ENCODE peak calls at places on chromosomes 13 and 19, in four cellular contexts. G, N, U and V are unnamed samples.

GRCh38 chr19:41691268-41691970 is 3.3 kb upstream of the CEACAM7 start:
- DNase-seq in G (peak), N (no peak), U (no peak), V (peak)

GRCh38 chr19:28239270-28239669 is 973.7 kb downstream of the UQCRFS1 start:
- DNase-seq in G (peak), N (no peak), U (no peak), V (peak)

GRCh38 chr13:39025433-39025839 is 12.5 kb downstream of the PROSER1 start:
- DNase-seq in G (no peak), N (no peak), U (no peak), V (no peak)

GRCh38 chr19:10290876-10291553 is 1.3 kb downstream of the ICAM5 start:
- DNase-seq in G (peak), N (peak), U (no peak), V (peak)

GRCh38 chr13:93889430-93889829 is 590.1 kb downstream of the DCT start:
- DNase-seq in G (no peak), N (no peak), U (no peak), V (no peak)

GRCh38 chr19:18696023-18696422 is 12.5 kb downstream of the CRTC1 start:
- DNase-seq in G (peak), N (no peak), U (no peak), V (no peak)

GRCh38 chr19:18479964-18480723 is 41.7 kb downstream of the ELL start:
- DNase-seq in G (peak), N (no peak), U (no peak), V (no peak)

GRCh38 chr13:36362251-36362650 is 16.1 kb upstream of the SPART start:
- DNase-seq in G (no peak), N (no peak), U (no peak), V (no peak)

GRCh38 chr13:44336934-44337333 is 36.7 kb upstream of the SERP2 start:
- DNase-seq in G (no peak), N (no peak), U (no peak), V (no peak)

GRCh38 chr13:75153834-75154233 is 328.1 kb downstream of the TBC1D4 start:
- DNase-seq in G (no peak), N (no peak), U (no peak), V (no peak)

GRCh38 chr19:41308450-41309224 is 1.3 kb upstream of the CCDC97 start:
- DNase-seq in G (peak), N (peak), U (peak), V (peak)

GRCh38 chr19:28655054-28655453 is 557.9 kb downstream of the UQCRFS1 start:
- DNase-seq in G (no peak), N (no peak), U (no peak), V (no peak)

GRCh38 chr13:70623260-70623659 is 515.0 kb upstream of the KLHL1 start:
- DNase-seq in G (peak), N (no peak), U (no peak), V (no peak)

GRCh38 chr13:48567521-48568331 is 34.8 kb upstream of the RCBTB2 start:
- DNase-seq in G (no peak), N (peak), U (no peak), V (no peak)
- TF ChIP-seq CBFB in G (no peak), N (no peak), U (no peak), V (no peak)

GRCh38 chr13:30529085-30529815 is 63.5 kb upstream of the HMGB1 start:
- DNase-seq in G (no peak), N (no peak), U (peak), V (no peak)

DNA sequence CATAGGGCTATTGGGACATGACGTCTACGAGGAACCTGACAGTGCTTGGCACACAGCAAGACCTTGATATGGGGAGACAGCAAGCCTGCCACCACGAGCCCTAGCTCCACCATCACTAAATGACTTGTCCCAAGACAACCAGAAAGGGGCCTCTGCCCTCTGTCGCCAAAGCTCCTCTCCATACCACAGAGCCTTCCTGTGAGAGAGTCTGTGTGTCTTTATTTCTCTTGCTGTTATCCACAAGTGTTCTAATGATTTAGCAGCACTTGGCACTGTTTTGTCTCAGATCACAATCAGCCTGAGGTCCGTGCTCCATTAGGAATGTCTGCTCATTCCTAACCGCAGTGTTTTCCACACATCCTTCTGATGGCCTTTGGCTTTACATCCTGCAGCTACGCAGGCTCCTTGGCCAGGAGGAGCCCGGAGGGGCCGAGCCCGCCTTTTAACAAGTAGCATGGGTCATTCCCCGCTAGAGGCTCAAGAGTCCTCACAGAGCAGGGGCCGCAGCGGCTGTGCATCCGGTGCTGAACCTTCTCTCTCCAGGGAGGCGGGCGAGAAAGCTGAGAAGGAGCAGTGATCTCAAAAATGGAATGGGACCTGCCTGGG is 61.0 kb upstream of the HMGB1 start:
- DNase-seq in G (peak), N (peak), U (no peak), V (peak)
- TF ChIP-seq CBFB in G (no peak), N (no peak), U (no peak), V (no peak)

GRCh38 chr19:389935-390289 is 19.0 kb downstream of the C2CD4C start:
- DNase-seq in G (no peak), N (no peak), U (no peak), V (no peak)
- TF ChIP-seq CBFB in G (no peak), N (no peak), U (no peak), V (no peak)

DNA sequence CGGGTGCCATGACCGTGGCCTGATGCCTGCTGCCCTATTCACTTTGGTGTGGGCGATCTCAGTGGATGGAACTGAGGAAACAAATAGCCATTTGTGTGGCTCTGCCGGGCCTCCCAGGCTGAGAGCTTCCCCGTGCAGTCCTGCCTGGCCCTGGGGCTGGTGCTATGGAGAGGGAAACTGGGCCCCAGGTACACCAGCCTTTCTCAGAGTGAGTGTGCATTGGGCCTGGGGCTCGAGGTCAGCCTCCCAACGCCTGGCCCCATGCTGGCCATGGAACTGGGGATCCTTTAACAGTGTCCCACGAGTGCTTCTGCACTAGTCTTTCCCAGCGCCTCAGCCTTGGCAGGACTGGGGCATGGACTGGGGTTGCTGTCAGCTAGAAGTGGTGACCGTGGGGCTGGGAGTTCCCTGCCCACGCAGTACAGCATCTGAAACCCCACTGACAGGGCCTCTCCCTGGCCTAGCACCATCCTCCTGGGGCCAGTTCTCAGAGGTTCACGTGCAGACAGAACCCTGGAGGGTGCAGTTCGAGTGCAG is 10.5 kb downstream of the PLEKHF1 start:
- DNase-seq in G (no peak), N (no peak), U (no peak), V (no peak)
- TF ChIP-seq CBFB in G (no peak), N (no peak), U (no peak), V (no peak)